ENCODE peak calls at places on chromosomes 5 and 9, in nine cellular contexts. M is endodermal cell, Y is astrocyte, I is IMR-90, Q is A549, R is uterus, N is lung, L is heart right ventricle, E is ovary. W is an unnamed sample. For H3K4me1, the result is how much of the 10 kb centered on the place peaks cover.

GRCh38 chr5:115601709-115602584 is at the start of gene TICAM2:
- DNase-seq in M (peak), Y (peak), I (peak), Q (peak), R (peak), N (peak), L (peak), E (peak), W (peak)

GRCh38 chr9:76181020-76181641 is 213.1 kb downstream of the RFK start:
- DNase-seq in M (peak), Y (peak), I (peak), Q (peak), R (no peak), N (peak), L (no peak), E (no peak), W (no peak)

GRCh38 chr5:150122158-150122510 is 33.5 kb downstream of the PDGFRB start:
- DNase-seq in M (peak), Y (no peak), I (no peak), Q (peak), R (peak), N (no peak), L (no peak), E (no peak), W (no peak)

GRCh38 chr5:91212336-91213092 is 170.6 kb downstream of the ARRDC3 start:
- DNase-seq in M (no peak), Y (peak), I (peak), Q (peak), R (peak), N (no peak), L (peak), E (no peak), W (no peak)

GRCh38 chr9:23814243-23814642 is 11.8 kb downstream of the ELAVL2 start:
- DNase-seq in M (no peak), Y (no peak), I (no peak), Q (no peak), R (no peak), N (no peak), L (no peak), E (no peak), W (no peak)

GRCh38 chr9:81777514-81777913 is 88.2 kb upstream of the TLE1 start:
- DNase-seq in M (no peak), Y (no peak), I (no peak), Q (no peak), R (no peak), N (no peak), L (no peak), E (peak), W (no peak)

GRCh38 chr9:21579209-21579608 is 97.1 kb upstream of the IFNE start:
- DNase-seq in M (no peak), Y (peak), I (peak), Q (peak), R (no peak), N (no peak), L (no peak), E (no peak), W (no peak)

GRCh38 chr5:178869577-178869976 is 9.8 kb downstream of the ZNF354B start:
- DNase-seq in M (no peak), Y (no peak), I (no peak), Q (no peak), R (no peak), N (no peak), L (no peak), E (no peak), W (no peak)

GRCh38 chr5:170491479-170491878 is 12.3 kb upstream of the KCNIP1 start:
- DNase-seq in M (no peak), Y (peak), I (peak), Q (no peak), R (no peak), N (no peak), L (peak), E (no peak), W (no peak)

GRCh38 chr9:22119537-22120167 is 110.5 kb upstream of the CDKN2B start:
- DNase-seq in M (no peak), Y (no peak), I (peak), Q (no peak), R (no peak), N (no peak), L (no peak), E (no peak), W (no peak)

GRCh38 chr9:36625006-36625600 is 52.4 kb downstream of the MELK start:
- DNase-seq in M (no peak), Y (peak), I (peak), Q (peak), R (peak), N (peak), L (peak), E (peak), W (peak)

GRCh38 chr9:89919171-89919681 is 314.4 kb downstream of the GADD45G start:
- DNase-seq in M (peak), Y (no peak), I (no peak), Q (peak), R (no peak), N (peak), L (peak), E (no peak), W (peak)

GRCh38 chr9:30967484-30967883 is 1417.0 kb upstream of the ACO1 start:
- DNase-seq in M (no peak), Y (no peak), I (no peak), Q (peak), R (no peak), N (no peak), L (no peak), E (no peak), W (no peak)

GRCh38 chr5:171342362-171343111 is 33.5 kb downstream of the TLX3 start:
- DNase-seq in M (peak), Y (peak), I (peak), Q (peak), R (no peak), N (peak), L (peak), E (no peak), W (no peak)

GRCh38 chr9:121640076-121640475 is 11.4 kb upstream of the DAB2IP start:
- DNase-seq in M (peak), Y (no peak), I (peak), Q (peak), R (peak), N (no peak), L (peak), E (peak), W (no peak)

GRCh38 chr5:96880402-96881164 is 4.3 kb downstream of the ERAP2 start:
- DNase-seq in M (no peak), Y (peak), I (peak), Q (peak), R (no peak), N (no peak), L (no peak), E (no peak), W (no peak)

GRCh38 chr9:18371621-18372020 is 102.3 kb upstream of the ADAMTSL1 start:
- DNase-seq in M (no peak), Y (no peak), I (no peak), Q (no peak), R (no peak), N (no peak), L (no peak), E (no peak), W (no peak)

DNA sequence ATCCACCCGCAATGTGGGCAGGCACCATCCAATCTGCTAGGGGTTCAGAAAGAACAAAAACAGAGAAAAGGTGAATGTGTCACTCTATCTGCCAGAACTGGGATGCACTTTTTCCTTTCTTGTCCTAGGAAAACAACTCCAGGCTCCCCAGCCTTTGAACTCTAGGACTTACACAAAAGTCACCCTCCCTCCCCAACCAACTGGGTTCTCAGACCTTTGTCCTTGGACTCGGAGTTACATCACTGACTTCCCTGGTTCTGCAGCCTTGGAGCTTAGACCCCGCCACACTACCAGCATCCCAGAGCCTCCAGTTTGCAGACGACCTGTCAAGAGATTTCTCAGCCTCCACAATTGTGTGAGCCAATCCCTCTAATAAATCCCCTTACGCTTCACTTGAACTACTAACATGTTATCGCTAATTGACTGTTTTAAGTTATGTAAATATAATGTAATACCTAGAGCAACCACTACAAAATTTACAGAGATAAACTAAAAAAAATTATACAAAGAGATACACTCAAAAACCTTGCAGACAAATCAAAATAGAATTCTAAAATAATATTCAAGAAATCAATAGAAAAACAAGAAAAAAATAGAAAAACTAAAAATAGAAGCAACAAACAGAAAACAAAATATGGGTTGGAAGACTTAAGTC is 5.3 kb upstream of the UBLCP1 start:
- DNase-seq in M (no peak), Y (no peak), I (no peak), Q (no peak), R (no peak), N (no peak), L (no peak), E (no peak), W (no peak)
- TF ChIP-seq CTCF in M (peak), Y (no peak), I (no peak), Q (no peak), R (no peak), N (no peak), L (no peak), E (no peak), W (peak)

DNA sequence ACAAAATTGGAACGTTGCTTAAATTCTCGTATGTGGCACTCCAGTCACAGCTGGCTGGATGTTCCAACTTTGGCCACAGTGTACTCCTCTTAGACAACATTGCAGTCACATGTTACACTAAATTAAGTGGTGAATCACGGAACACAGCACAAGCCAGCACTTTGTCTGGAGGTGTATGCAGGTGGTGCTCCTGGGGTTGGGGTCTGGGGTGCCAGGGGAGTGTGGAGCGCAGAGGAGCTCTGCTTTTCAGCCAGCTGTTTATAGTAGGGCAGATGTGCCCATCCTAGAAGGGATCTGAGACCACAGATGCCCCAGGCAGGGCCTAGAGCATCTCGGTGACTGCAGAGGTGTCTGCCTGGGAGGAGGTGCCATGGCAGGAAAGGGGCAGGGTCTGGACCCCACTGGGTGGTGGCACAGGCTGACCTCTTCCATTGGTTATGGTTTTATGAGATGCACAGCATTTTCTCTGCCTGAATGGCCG is 82.6 kb downstream of the WNK2 start:
- DNase-seq in M (no peak), Y (no peak), I (no peak), Q (no peak), R (no peak), N (no peak), L (no peak), E (no peak), W (peak)
- H3K27ac ChIP-seq in M (no peak), Y (no peak), I (no peak), Q (no peak), R (no peak), N (no peak), L (no peak), E (no peak), W (no peak)

GRCh38 chr9:1170918-1171317 is 120.8 kb downstream of the DMRT2 start:
- DNase-seq in M (no peak), Y (no peak), I (no peak), Q (no peak), R (no peak), N (no peak), L (no peak), E (no peak), W (no peak)

GRCh38 chr9:1171541-1171940 is 121.4 kb downstream of the DMRT2 start:
- DNase-seq in M (no peak), Y (no peak), I (no peak), Q (no peak), R (no peak), N (no peak), L (no peak), E (no peak), W (no peak)

GRCh38 chr9:1173211-1173610 is 123.1 kb downstream of the DMRT2 start:
- DNase-seq in M (no peak), Y (no peak), I (no peak), Q (no peak), R (no peak), N (no peak), L (no peak), E (no peak), W (no peak)

DNA sequence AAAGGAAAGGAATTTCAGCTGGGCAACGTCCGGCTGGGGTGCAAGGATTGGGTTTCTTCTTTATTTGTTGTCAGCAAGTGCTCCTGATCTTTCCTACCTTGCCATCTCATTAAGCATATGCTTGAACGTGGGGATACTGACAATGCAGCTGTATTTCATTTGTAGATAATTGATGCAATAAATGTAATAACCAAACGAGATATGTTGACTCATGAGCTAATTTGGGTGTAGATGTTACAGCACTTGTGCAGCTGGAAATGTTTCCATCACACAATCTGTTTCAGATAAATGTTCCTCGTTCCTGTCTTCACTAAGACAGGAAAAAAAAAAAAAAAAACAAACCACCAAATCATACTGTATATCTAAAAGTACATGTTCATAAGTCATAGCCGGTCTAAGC is 123.8 kb downstream of the DMRT2 start:
- DNase-seq in M (no peak), Y (no peak), I (no peak), Q (no peak), R (no peak), N (no peak), L (no peak), E (no peak), W (no peak)
- H3K4me1 ChIP-seq in M (under half), Y (under half), I (under half), Q (under half), R (under half), N (under half), L (under half), E (under half), W (under half)

GRCh38 chr5:44245936-44246335 is 143.3 kb downstream of the FGF10 start:
- DNase-seq in M (no peak), Y (no peak), I (no peak), Q (no peak), R (no peak), N (no peak), L (no peak), E (no peak), W (no peak)

GRCh38 chr5:44242791-44243190 is 146.4 kb downstream of the FGF10 start:
- DNase-seq in M (no peak), Y (no peak), I (no peak), Q (no peak), R (no peak), N (no peak), L (no peak), E (no peak), W (no peak)

GRCh38 chr5:44252545-44252944 is 136.7 kb downstream of the FGF10 start:
- DNase-seq in M (no peak), Y (no peak), I (no peak), Q (no peak), R (no peak), N (no peak), L (no peak), E (no peak), W (no peak)

DNA sequence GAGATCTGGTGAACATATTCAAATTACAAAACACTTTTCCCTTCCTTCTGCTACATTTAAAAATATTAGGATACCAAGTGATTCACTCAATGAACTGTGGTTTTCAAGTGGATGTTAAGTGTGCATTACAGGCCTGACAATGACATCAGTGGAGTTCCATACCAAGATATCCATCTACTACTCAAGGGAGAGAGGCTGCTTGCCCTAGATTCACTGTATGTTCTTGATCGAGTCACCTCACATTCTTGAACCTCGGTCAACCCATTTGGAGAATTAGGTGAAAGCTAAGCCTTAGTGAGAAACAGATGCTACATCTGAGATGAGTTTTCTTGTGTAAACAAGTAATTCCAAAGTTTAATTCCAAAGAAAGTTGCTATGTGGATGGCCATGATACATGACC is 142.2 kb downstream of the FGF10 start:
- DNase-seq in M (no peak), Y (peak), I (no peak), Q (no peak), R (no peak), N (no peak), L (no peak), E (no peak), W (no peak)
- TF ChIP-seq CTCF in M (no peak), Y (no peak), I (no peak), Q (no peak), R (no peak), N (no peak), L (no peak), E (no peak), W (no peak)

GRCh38 chr5:111404270-111404769 is 108.0 kb downstream of the STARD4 start:
- DNase-seq in M (no peak), Y (no peak), I (no peak), Q (no peak), R (no peak), N (no peak), L (no peak), E (no peak), W (no peak)
- H3K27ac ChIP-seq in M (no peak), Y (no peak), I (no peak), Q (no peak), R (no peak), N (no peak), L (no peak), E (no peak), W (no peak)

GRCh38 chr5:135177591-135177990 is 143.6 kb upstream of the PITX1 start:
- DNase-seq in M (no peak), Y (no peak), I (no peak), Q (no peak), R (no peak), N (no peak), L (no peak), E (no peak), W (no peak)
- H3K4me1 ChIP-seq in M (under half), Y (under half), I (under half), Q (under half), R (under half), N (under half), L (under half), E (under half), W (under half)

GRCh38 chr5:143010335-143010734 is 240.2 kb downstream of the ARHGAP26 start:
- DNase-seq in M (no peak), Y (peak), I (no peak), Q (no peak), R (no peak), N (no peak), L (no peak), E (no peak), W (no peak)

GRCh38 chr5:143006511-143006910 is 236.3 kb downstream of the ARHGAP26 start:
- DNase-seq in M (no peak), Y (no peak), I (no peak), Q (no peak), R (no peak), N (no peak), L (no peak), E (no peak), W (peak)

GRCh38 chr5:143011621-143012020 is 241.4 kb downstream of the ARHGAP26 start:
- DNase-seq in M (no peak), Y (peak), I (peak), Q (no peak), R (no peak), N (no peak), L (no peak), E (no peak), W (no peak)

GRCh38 chr5:143008032-143008431 is 237.9 kb downstream of the ARHGAP26 start:
- DNase-seq in M (no peak), Y (no peak), I (no peak), Q (no peak), R (no peak), N (no peak), L (no peak), E (no peak), W (no peak)

GRCh38 chr5:143008809-143009521 is 238.8 kb downstream of the ARHGAP26 start:
- DNase-seq in M (no peak), Y (peak), I (peak), Q (no peak), R (no peak), N (no peak), L (peak), E (no peak), W (peak)
- TF ChIP-seq CTCF in M (no peak), Y (no peak), I (peak), Q (no peak), R (no peak), N (no peak), L (no peak), E (no peak), W (no peak)

GRCh38 chr9:131673531-131673930 is 66.3 kb downstream of the RAPGEF1 start:
- DNase-seq in M (no peak), Y (no peak), I (no peak), Q (no peak), R (no peak), N (no peak), L (no peak), E (no peak), W (peak)
- H3K27ac ChIP-seq in M (no peak), Y (no peak), I (no peak), Q (no peak), R (peak), N (no peak), L (peak), E (no peak), W (peak)

DNA sequence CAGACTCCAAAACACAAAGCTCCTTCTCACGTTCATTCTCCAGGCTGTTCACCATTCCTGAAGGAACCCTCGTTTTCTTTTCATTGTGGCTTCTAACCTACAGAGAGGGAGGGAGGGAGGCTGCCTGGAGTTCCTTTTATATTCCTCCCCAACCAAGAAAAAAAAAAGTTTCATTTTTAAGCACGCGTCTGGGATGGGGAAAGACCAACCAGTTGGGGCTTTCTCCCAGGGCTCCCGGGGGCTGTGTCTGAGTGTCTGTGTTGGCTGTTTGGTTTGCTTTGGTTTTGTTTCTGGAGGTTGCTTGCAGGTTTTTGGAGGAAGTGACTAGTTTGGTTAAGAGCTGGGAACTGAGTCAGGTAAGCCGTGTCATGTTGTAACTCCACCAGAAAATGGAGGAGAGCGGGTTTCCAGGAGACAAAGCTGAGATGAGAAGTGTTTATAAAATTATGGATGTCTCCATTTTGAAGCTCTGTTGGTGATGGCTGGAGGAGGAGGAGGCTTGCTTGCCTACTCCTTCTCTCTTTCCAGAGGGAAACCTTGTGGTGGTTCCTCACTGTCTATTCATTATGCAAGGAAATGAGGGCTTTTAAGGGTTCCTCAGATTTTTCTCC is 1.7 kb downstream of the ZNF462 start:
- DNase-seq in M (peak), Y (peak), I (peak), Q (no peak), R (peak), N (no peak), L (no peak), E (no peak), W (no peak)
- H3K4me1 ChIP-seq in M (under half), Y (under half), I (under half), Q (under half), R (under half), N (under half), L (under half), E (under half), W (under half)

W was measured in right atrium auricular region.